ENCODE peak calls at places on chromosomes 4 and X, in eight cellular contexts. H, I, Z, M, A, P, Q and S are unnamed samples.

GRCh38 chrX:78029663-78030062 is 60.2 kb upstream of the PGAM4 start:
- DNase-seq in H (no peak), I (no peak), Z (no peak), M (no peak), A (no peak), P (peak; percentile 33), Q (peak; percentile 4), S (no peak)

GRCh38 chrX:11406109-11406755 is 113.0 kb downstream of the AMELX start:
- DNase-seq in H (peak; percentile 15), I (no peak), Z (no peak), M (no peak), A (no peak), P (peak; percentile 76), Q (no peak), S (no peak)

GRCh38 chrX:68725966-68726365 is 78.5 kb downstream of the STARD8 start:
- DNase-seq in H (no peak), I (peak; percentile 15), Z (no peak), M (peak; percentile 17), A (no peak), P (no peak), Q (no peak), S (no peak)

GRCh38 chr4:147354994-147355393 is 125.9 kb upstream of the EDNRA start:
- DNase-seq in H (no peak), I (no peak), Z (no peak), M (no peak), A (no peak), P (peak; percentile 61), Q (no peak), S (no peak)

GRCh38 chrX:20594985-20595384 is 328.3 kb upstream of the RPS6KA3 start:
- DNase-seq in H (no peak), I (no peak), Z (no peak), M (no peak), A (no peak), P (no peak), Q (no peak), S (no peak)

GRCh38 chrX:44506688-44507087 is 36.0 kb downstream of the FUNDC1 start:
- DNase-seq in H (no peak), I (no peak), Z (no peak), M (no peak), A (no peak), P (no peak), Q (no peak), S (no peak)

GRCh38 chr4:81485310-81485980 is 13.7 kb upstream of the RASGEF1B start:
- DNase-seq in H (no peak), I (no peak), Z (no peak), M (no peak), A (no peak), P (no peak), Q (no peak), S (no peak)

GRCh38 chr4:129261584-129261983 is 165.6 kb downstream of the C4orf33 start:
- DNase-seq in H (no peak), I (no peak), Z (no peak), M (no peak), A (no peak), P (no peak), Q (no peak), S (no peak)

GRCh38 chrX:153862369-153863250 is 23.4 kb downstream of the L1CAM start:
- DNase-seq in H (no peak), I (no peak), Z (no peak), M (no peak), A (no peak), P (no peak), Q (no peak), S (no peak)

GRCh38 chr4:177051473-177052060 is 258.1 kb upstream of the NEIL3 start:
- DNase-seq in H (no peak), I (no peak), Z (no peak), M (no peak), A (no peak), P (peak; percentile 9), Q (no peak), S (no peak)

GRCh38 chr4:176444741-176445140 is 125.0 kb downstream of the SPCS3 start:
- DNase-seq in H (no peak), I (no peak), Z (no peak), M (no peak), A (no peak), P (peak; percentile 91), Q (no peak), S (no peak)

GRCh38 chrX:13653022-13653693 is at the start of gene TCEANC:
- DNase-seq in H (peak; percentile 94), I (peak; percentile 99), Z (peak; percentile 98), M (peak; percentile 99), A (peak; percentile 97), P (peak; percentile 98), Q (peak; percentile 94), S (peak; percentile 95)

GRCh38 chr4:27360651-27361347 is 500.2 kb downstream of the STIM2 start:
- DNase-seq in H (no peak), I (no peak), Z (no peak), M (no peak), A (no peak), P (peak; percentile 4), Q (peak; percentile 8), S (no peak)

GRCh38 chr4:794911-795725 is 30.8 kb downstream of the CPLX1 start:
- DNase-seq in H (no peak), I (peak; percentile 68), Z (no peak), M (no peak), A (no peak), P (no peak), Q (no peak), S (no peak)

GRCh38 chr4:123121241-123121907 is 199.0 kb upstream of the NUDT6 start:
- DNase-seq in H (no peak), I (no peak), Z (no peak), M (no peak), A (no peak), P (peak; percentile 73), Q (no peak), S (no peak)

GRCh38 chr4:92210906-92211305 is 92.9 kb upstream of the GRID2 start:
- DNase-seq in H (no peak), I (no peak), Z (no peak), M (no peak), A (no peak), P (no peak), Q (no peak), S (no peak)

GRCh38 chr4:156971623-156972369 is at the start of gene PDGFC:
- DNase-seq in H (no peak), I (peak; percentile 94), Z (peak; percentile 70), M (peak; percentile 88), A (peak; percentile 84), P (peak; percentile 65), Q (peak; percentile 68), S (no peak)

GRCh38 chr4:38317238-38317637 is 346.8 kb upstream of the KLF3 start:
- DNase-seq in H (no peak), I (no peak), Z (no peak), M (no peak), A (no peak), P (no peak), Q (no peak), S (no peak)

GRCh38 chr4:38318737-38319455 is 345.1 kb upstream of the KLF3 start:
- DNase-seq in H (peak; percentile 85), I (peak; percentile 97), Z (peak; percentile 91), M (peak; percentile 94), A (peak; percentile 90), P (peak; percentile 95), Q (peak; percentile 90), S (peak; percentile 18)

GRCh38 chr4:38320833-38321232 is 343.2 kb upstream of the KLF3 start:
- DNase-seq in H (no peak), I (no peak), Z (no peak), M (no peak), A (no peak), P (no peak), Q (no peak), S (no peak)

GRCh38 chr4:38320349-38320707 is 343.7 kb upstream of the KLF3 start:
- DNase-seq in H (no peak), I (no peak), Z (no peak), M (no peak), A (no peak), P (no peak), Q (no peak), S (no peak)

DNA sequence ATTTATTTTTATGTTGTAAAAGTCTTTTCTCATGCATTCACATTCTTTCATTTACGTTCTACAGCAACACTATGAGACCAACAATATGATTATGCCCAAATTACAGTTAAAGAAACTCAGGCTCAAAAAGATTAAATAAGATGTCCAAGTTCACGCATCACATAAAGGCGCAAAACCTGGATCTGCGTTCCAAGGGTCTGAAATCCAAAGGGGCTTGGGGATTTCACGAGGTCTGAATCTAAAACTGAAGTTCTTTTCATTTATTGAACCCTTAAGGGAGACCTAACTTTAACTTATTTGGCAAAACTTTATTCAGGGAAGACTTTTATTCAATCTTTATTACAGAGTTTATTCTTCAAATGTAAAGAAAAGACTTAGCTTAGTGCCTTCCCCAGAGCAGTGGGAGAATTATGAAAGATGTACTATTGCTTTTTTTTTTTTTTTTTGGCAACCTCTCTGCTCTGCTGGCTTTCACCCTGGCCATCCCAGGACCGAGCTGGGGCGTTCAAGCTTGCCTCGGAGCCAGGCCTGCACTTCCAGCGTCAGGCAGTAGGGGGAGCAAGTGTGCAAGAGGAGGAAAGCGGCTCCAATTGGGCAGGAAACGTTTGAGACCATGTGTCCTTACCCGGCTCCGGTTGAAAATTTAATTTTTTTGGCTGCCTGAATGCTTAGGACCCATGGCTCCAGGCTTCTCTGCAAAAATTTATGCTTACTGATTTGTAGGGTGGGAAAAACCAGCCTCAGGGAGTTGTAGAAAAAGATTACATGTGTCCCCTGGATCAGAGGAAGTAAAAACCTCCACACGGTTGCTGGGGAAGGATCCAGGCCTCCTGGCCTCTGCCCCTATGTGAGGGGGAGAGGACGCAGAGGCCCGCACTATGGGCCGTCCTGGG is 344.3 kb upstream of the KLF3 start:
- DNase-seq in H (peak; percentile 61), I (peak; percentile 96), Z (peak; percentile 96), M (peak; percentile 97), A (peak; percentile 96), P (peak; percentile 82), Q (peak; percentile 96), S (peak; percentile 95)
- H3K27ac ChIP-seq in H (no peak overlapping the region), I (peak overlapping the region; percentile 78), Z (peak overlapping the region; percentile 84), M (peak overlapping the region; percentile 83), A (peak overlapping the region; percentile 35), P (peak overlapping the region; percentile 72), Q (peak overlapping the region; percentile 90), S (peak overlapping the region; percentile 59)

GRCh38 chr4:40283968-40284367 is 51.2 kb upstream of the CHRNA9 start:
- DNase-seq in H (no peak), I (no peak), Z (no peak), M (no peak), A (no peak), P (no peak), Q (no peak), S (peak; percentile 58)
- TF ChIP-seq CTCF in H (no peak), I (no peak), Z (no peak), M (no peak), A (no peak), P (no peak), Q (no peak), S (peak; percentile 49)

GRCh38 chr4:137519406-137519805 is 12.9 kb downstream of the PCDH18 start:
- DNase-seq in H (peak; percentile 52), I (no peak), Z (no peak), M (no peak), A (no peak), P (peak; percentile 83), Q (no peak), S (no peak)
- H3K27ac ChIP-seq in H (no peak overlapping the region), I (no peak overlapping the region), Z (no peak overlapping the region), M (no peak overlapping the region), A (no peak overlapping the region), P (no peak overlapping the region), Q (no peak overlapping the region), S (no peak overlapping the region)

DNA sequence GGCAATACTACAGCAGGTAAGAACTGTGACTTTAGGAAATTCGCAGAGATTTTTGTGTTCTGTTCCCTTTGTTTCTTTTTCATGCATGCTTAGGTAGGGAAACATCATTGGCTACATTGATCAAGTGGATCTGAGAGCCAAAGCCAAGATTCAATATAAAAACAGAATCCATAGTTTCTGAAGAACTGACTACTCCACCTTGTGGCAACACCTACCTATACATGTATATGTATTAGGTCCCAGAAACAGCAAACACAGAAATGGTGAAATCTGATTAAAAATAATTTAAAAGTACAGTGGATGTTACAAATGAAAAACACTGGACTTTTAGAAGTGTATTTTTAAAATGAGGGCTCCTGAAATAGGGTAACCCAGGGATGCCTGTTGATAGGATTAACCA is 322.6 kb upstream of the MAOA start:
- DNase-seq in H (no peak), I (no peak), Z (no peak), M (no peak), A (no peak), P (no peak), Q (no peak), S (no peak)
- TF ChIP-seq CTCF in H (no peak), I (no peak), Z (no peak), M (no peak), A (no peak), P (no peak), Q (no peak), S (peak; percentile 16)